ENCODE peak calls at places on chromosome 14, in seven cellular contexts. P is AG04450; H is effector memory CD4-positive, alpha-beta T cell; X is GM12865; Z is GM06990; D is aorta; T is HFF-Myc. O is an unnamed sample.

GRCh38 chr14:36661506-36662257 is at the start of gene PAX9:
- DNase-seq in P (no peak), X (peak; percentile 59), T (no peak), D (peak; percentile 92), Z (peak; percentile 54), H (no peak), O (peak; percentile 42)

GRCh38 chr14:83196235-83196634 is 1662.6 kb upstream of the SEL1L start:
- DNase-seq in X (no peak), Z (no peak), T (no peak), P (no peak), H (no peak), D (no peak), O (no peak)

GRCh38 chr14:52875707-52876106 is 75.1 kb downstream of the FERMT2 start:
- DNase-seq in X (no peak), D (no peak), H (no peak), T (no peak), Z (no peak), P (no peak), O (no peak)

GRCh38 chr14:92601131-92601710 is 87.6 kb downstream of the RIN3 start:
- DNase-seq in T (no peak), P (no peak), H (no peak), D (no peak), X (no peak), Z (no peak), O (no peak)

GRCh38 chr14:92877757-92878431 is 45.1 kb upstream of the CHGA start:
- DNase-seq in D (no peak), X (no peak), T (no peak), H (no peak), Z (no peak), P (no peak), O (no peak)

GRCh38 chr14:100827751-100828447 is 2.0 kb downstream of the MEG3 start:
- DNase-seq in P (peak; percentile 46), T (no peak), X (no peak), D (no peak), H (no peak), Z (no peak), O (peak; percentile 59)

GRCh38 chr14:74483321-74483720 is 9.8 kb downstream of the NPC2 start:
- DNase-seq in X (no peak), H (no peak), P (no peak), Z (no peak), D (no peak), T (no peak), O (no peak)

GRCh38 chr14:104090071-104090748 is 4.7 kb downstream of the ASPG start:
- DNase-seq in X (no peak), D (peak; percentile 73), H (no peak), T (no peak), P (no peak), Z (no peak), O (no peak)

GRCh38 chr14:53953002-53953827 is 3.4 kb downstream of the BMP4 start:
- DNase-seq in Z (peak; percentile 33), T (no peak), X (peak; percentile 72), P (peak; percentile 32), D (peak; percentile 95), H (no peak), O (peak; percentile 55)

GRCh38 chr14:24634158-24634557 is at the start of gene GZMB:
- DNase-seq in P (no peak), H (no peak), T (no peak), X (peak; percentile 37), D (no peak), Z (no peak), O (no peak)

GRCh38 chr14:29475641-29476040 is 452.0 kb downstream of the PRKD1 start:
- DNase-seq in X (no peak), P (no peak), D (no peak), Z (no peak), H (no peak), T (no peak), O (no peak)

GRCh38 chr14:105281354-105282097 is 19.3 kb downstream of the BRF1 start:
- DNase-seq in D (no peak), X (peak; percentile 62), H (no peak), P (peak; percentile 48), Z (no peak), T (peak; percentile 41), O (peak; percentile 27)

GRCh38 chr14:75452900-75453816 is 25.3 kb downstream of the JDP2 start:
- DNase-seq in T (peak; percentile 63), Z (no peak), X (no peak), H (no peak), D (peak; percentile 86), P (peak; percentile 82), O (peak; percentile 86)

GRCh38 chr14:72753044-72753710 is 140.7 kb downstream of the DPF3 start:
- DNase-seq in D (no peak), X (no peak), Z (no peak), H (no peak), T (no peak), P (no peak), O (no peak)

GRCh38 chr14:105945891-105946290 is 419.5 kb downstream of the TMEM121 start:
- DNase-seq in P (no peak), H (no peak), T (no peak), X (peak; percentile 28), Z (no peak), D (no peak), O (no peak)

GRCh38 chr14:68306934-68307758 is 485.7 kb downstream of the ZFP36L1 start:
- DNase-seq in T (no peak), Z (no peak), X (no peak), H (no peak), D (no peak), P (no peak), O (no peak)
- H3K4me3 ChIP-seq in T (no peak overlapping the region), Z (no peak overlapping the region), X (no peak overlapping the region), H (no peak overlapping the region), D (no peak overlapping the region), P (no peak overlapping the region), O (no peak overlapping the region)

DNA sequence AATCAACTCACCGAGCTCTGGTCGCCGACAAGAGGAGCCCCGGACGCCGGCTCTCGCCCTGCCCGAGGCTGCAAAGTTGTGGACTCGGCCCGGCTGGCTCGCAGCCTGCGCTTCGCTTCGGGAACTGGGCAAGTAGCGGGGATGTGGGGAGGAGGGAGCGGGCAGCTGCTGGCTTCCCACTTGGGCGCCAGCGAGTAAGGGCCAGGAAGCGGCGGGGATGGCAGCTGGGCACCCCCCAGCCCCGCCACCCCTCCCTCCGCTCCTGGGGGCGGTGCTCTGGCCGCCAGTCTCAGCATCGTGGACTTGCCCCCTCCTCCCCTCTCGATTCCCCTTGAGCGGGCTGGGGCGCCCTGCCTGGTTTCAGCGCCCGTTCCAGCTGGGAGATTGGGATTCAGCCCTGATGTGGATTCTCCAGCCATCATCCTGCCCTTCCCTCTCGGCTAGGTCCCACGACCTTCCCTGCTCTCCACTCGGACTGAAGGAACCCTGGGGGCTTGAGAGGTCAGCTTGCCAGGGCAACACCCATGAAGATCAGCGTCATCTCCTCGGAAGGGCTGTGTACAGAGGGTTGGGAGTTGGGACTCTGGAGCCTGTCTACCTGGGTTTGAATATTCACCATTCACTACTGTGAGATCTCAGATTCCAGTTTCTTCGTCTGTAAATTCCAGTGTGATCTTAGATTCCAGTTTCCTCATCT is at the start of gene ZDHHC22:
- DNase-seq in X (no peak), D (no peak), T (no peak), H (no peak), Z (no peak), P (no peak), O (no peak)
- H3K4me3 ChIP-seq in X (no peak within 1 kb of the TSS), D (no peak within 1 kb of the TSS), T (peak within 1 kb of the TSS; percentile 8), H (no peak within 1 kb of the TSS), Z (peak within 1 kb of the TSS; percentile 29), P (peak within 1 kb of the TSS; percentile 35), O (peak within 1 kb of the TSS; percentile 29)

GRCh38 chr14:102225386-102225785 is 79.6 kb downstream of the MOK start:
- DNase-seq in P (no peak), Z (no peak), X (no peak), D (peak; percentile 17), H (no peak), T (no peak), O (no peak)

GRCh38 chr14:102229071-102229738 is 75.8 kb downstream of the MOK start:
- DNase-seq in X (no peak), Z (no peak), T (no peak), D (peak; percentile 70), H (no peak), P (no peak), O (no peak)

GRCh38 chr14:102225936-102226335 is 79.0 kb downstream of the MOK start:
- DNase-seq in T (no peak), D (peak; percentile 65), X (no peak), P (no peak), Z (no peak), H (no peak), O (no peak)

GRCh38 chr14:102226356-102227125 is 78.4 kb downstream of the MOK start:
- DNase-seq in T (no peak), P (no peak), D (peak; percentile 71), X (no peak), Z (no peak), H (no peak), O (no peak)

GRCh38 chr14:102227184-102227964 is 77.6 kb downstream of the MOK start:
- DNase-seq in T (no peak), H (no peak), Z (no peak), P (no peak), D (peak; percentile 74), X (no peak), O (no peak)
- H3K4me3 ChIP-seq in T (no peak overlapping the region), H (no peak overlapping the region), Z (no peak overlapping the region), P (no peak overlapping the region), D (no peak overlapping the region), X (no peak overlapping the region), O (no peak overlapping the region)

DNA sequence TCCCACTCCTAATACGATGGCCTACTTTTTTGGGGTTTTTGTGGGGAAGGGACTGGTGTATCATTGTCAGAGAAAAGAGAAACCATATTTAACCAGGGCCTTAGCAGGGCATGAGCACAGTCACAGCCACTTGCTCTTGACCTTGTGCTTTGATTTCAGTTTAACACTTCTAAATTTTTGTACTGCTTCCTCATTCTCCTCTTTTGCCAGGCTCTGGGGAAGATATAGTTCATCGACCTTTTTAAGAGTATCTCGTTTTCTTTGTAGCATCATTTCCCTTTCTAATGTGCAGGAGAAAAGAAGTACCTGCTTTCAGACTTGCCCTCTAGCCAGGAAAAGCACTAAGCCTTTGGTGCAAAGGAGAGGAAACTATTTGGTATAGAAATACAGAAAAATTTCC is 2.2 kb downstream of the ZBTB1 start:
- DNase-seq in T (no peak), P (no peak), X (peak; percentile 45), Z (no peak), H (no peak), D (no peak), O (no peak)
- H3K4me3 ChIP-seq in T (peak overlapping the region; percentile 84), P (peak overlapping the region; percentile 47), X (peak overlapping the region; percentile 81), Z (peak overlapping the region; percentile 92), H (peak overlapping the region; percentile 69), D (no peak overlapping the region), O (peak overlapping the region; percentile 19)

GRCh38 chr14:49986344-49987014 is 93.6 kb downstream of the ARF6 start:
- DNase-seq in T (no peak), P (no peak), X (peak; percentile 44), D (no peak), Z (no peak), H (no peak), O (no peak)
- H3K4me3 ChIP-seq in T (no peak overlapping the region), P (no peak overlapping the region), X (peak overlapping the region; percentile 21), D (no peak overlapping the region), Z (no peak overlapping the region), H (no peak overlapping the region), O (no peak overlapping the region)

GRCh38 chr14:99737451-99737951 is 53.4 kb downstream of the CYP46A1 start:
- DNase-seq in Z (no peak), X (no peak), P (no peak), T (no peak), H (no peak), D (peak; percentile 91), O (no peak)
- H3K4me3 ChIP-seq in Z (no peak overlapping the region), X (no peak overlapping the region), P (peak overlapping the region; percentile 51), T (no peak overlapping the region), H (no peak overlapping the region), D (peak overlapping the region; percentile 55), O (no peak overlapping the region)